ENCODE peak calls at places on chromosomes 16 and 17, in seven cellular contexts. One of them, this sample, is unnamed.
A peak's percentile ranks its signal among the peaks of the same experiment; 100 is the strongest.

GRCh38 chr16:1154887-1155331 is 2.0 kb downstream of the CACNA1H start:
- ATAC-seq in omental fat pad: no peak
- ATAC-seq in activated CD8-positive, alpha-beta memory T cell treated with anti-CD3 and anti-CD28 coated beads, Interleukin-2, amount 10 ng/mL, durations not matched to agents 7 days and 5 days: no peak
- ATAC-seq in heart right ventricle: no peak
- ATAC-seq in activated CD8-positive, alpha-beta T cell treated with anti-CD3 and anti-CD28 coated beads, Interleukin-2, amount 10 ng/mL, durations not matched to agents 7 days and 5 days: no peak
- ATAC-seq in left ventricle myocardium superior: no peak
- ATAC-seq in right lobe of liver: peak; percentile 28
- ATAC-seq in this sample: no peak

GRCh38 chr16:4077083-4077714 is 39.0 kb downstream of the ADCY9 start:
- ATAC-seq in omental fat pad: no peak
- ATAC-seq in activated CD8-positive, alpha-beta memory T cell treated with anti-CD3 and anti-CD28 coated beads, Interleukin-2, amount 10 ng/mL, durations not matched to agents 7 days and 5 days: no peak
- ATAC-seq in heart right ventricle: no peak
- ATAC-seq in activated CD8-positive, alpha-beta T cell treated with anti-CD3 and anti-CD28 coated beads, Interleukin-2, amount 10 ng/mL, durations not matched to agents 7 days and 5 days: no peak
- ATAC-seq in left ventricle myocardium superior: no peak
- ATAC-seq in right lobe of liver: no peak
- ATAC-seq in this sample: no peak

GRCh38 chr17:7862692-7863437 is 5.1 kb downstream of the CYB5D1 start:
- ATAC-seq in omental fat pad: no peak
- ATAC-seq in activated CD8-positive, alpha-beta memory T cell treated with anti-CD3 and anti-CD28 coated beads, Interleukin-2, amount 10 ng/mL, durations not matched to agents 7 days and 5 days: no peak
- ATAC-seq in heart right ventricle: no peak
- ATAC-seq in activated CD8-positive, alpha-beta T cell treated with anti-CD3 and anti-CD28 coated beads, Interleukin-2, amount 10 ng/mL, durations not matched to agents 7 days and 5 days: no peak
- ATAC-seq in left ventricle myocardium superior: no peak
- ATAC-seq in right lobe of liver: peak; percentile 25
- ATAC-seq in this sample: no peak

GRCh38 chr16:67884684-67885083 is at the start of gene NRN1L:
- ATAC-seq in omental fat pad: peak; percentile 86
- ATAC-seq in activated CD8-positive, alpha-beta memory T cell treated with anti-CD3 and anti-CD28 coated beads, Interleukin-2, amount 10 ng/mL, durations not matched to agents 7 days and 5 days: no peak
- ATAC-seq in heart right ventricle: peak; percentile 83
- ATAC-seq in activated CD8-positive, alpha-beta T cell treated with anti-CD3 and anti-CD28 coated beads, Interleukin-2, amount 10 ng/mL, durations not matched to agents 7 days and 5 days: no peak
- ATAC-seq in left ventricle myocardium superior: peak; percentile 74
- ATAC-seq in right lobe of liver: peak; percentile 95
- ATAC-seq in this sample: peak; percentile 98

GRCh38 chr17:72846399-72846798 is 246.1 kb downstream of the SLC39A11 start:
- ATAC-seq in omental fat pad: no peak
- ATAC-seq in activated CD8-positive, alpha-beta memory T cell treated with anti-CD3 and anti-CD28 coated beads, Interleukin-2, amount 10 ng/mL, durations not matched to agents 7 days and 5 days: no peak
- ATAC-seq in heart right ventricle: no peak
- ATAC-seq in activated CD8-positive, alpha-beta T cell treated with anti-CD3 and anti-CD28 coated beads, Interleukin-2, amount 10 ng/mL, durations not matched to agents 7 days and 5 days: no peak
- ATAC-seq in left ventricle myocardium superior: no peak
- ATAC-seq in right lobe of liver: no peak
- ATAC-seq in this sample: no peak

GRCh38 chr17:75270966-75271232 is at the start of gene MIF4GD:
- ATAC-seq in omental fat pad: no peak
- ATAC-seq in activated CD8-positive, alpha-beta memory T cell treated with anti-CD3 and anti-CD28 coated beads, Interleukin-2, amount 10 ng/mL, durations not matched to agents 7 days and 5 days: peak; percentile 31
- ATAC-seq in heart right ventricle: no peak
- ATAC-seq in activated CD8-positive, alpha-beta T cell treated with anti-CD3 and anti-CD28 coated beads, Interleukin-2, amount 10 ng/mL, durations not matched to agents 7 days and 5 days: peak; percentile 31
- ATAC-seq in left ventricle myocardium superior: no peak
- ATAC-seq in right lobe of liver: no peak
- ATAC-seq in this sample: no peak

GRCh38 chr17:28193241-28193640 is 125.8 kb upstream of the TMEM97 start:
- ATAC-seq in omental fat pad: no peak
- ATAC-seq in activated CD8-positive, alpha-beta memory T cell treated with anti-CD3 and anti-CD28 coated beads, Interleukin-2, amount 10 ng/mL, durations not matched to agents 7 days and 5 days: no peak
- ATAC-seq in heart right ventricle: peak; percentile 46
- ATAC-seq in activated CD8-positive, alpha-beta T cell treated with anti-CD3 and anti-CD28 coated beads, Interleukin-2, amount 10 ng/mL, durations not matched to agents 7 days and 5 days: no peak
- ATAC-seq in left ventricle myocardium superior: peak; percentile 84
- ATAC-seq in right lobe of liver: peak; percentile 45
- ATAC-seq in this sample: no peak

GRCh38 chr17:61403846-61404701 is 4.4 kb downstream of the TBX2 start:
- ATAC-seq in omental fat pad: no peak
- ATAC-seq in activated CD8-positive, alpha-beta memory T cell treated with anti-CD3 and anti-CD28 coated beads, Interleukin-2, amount 10 ng/mL, durations not matched to agents 7 days and 5 days: no peak
- ATAC-seq in heart right ventricle: no peak
- ATAC-seq in activated CD8-positive, alpha-beta T cell treated with anti-CD3 and anti-CD28 coated beads, Interleukin-2, amount 10 ng/mL, durations not matched to agents 7 days and 5 days: no peak
- ATAC-seq in left ventricle myocardium superior: no peak
- ATAC-seq in right lobe of liver: no peak
- ATAC-seq in this sample: no peak

GRCh38 chr17:27089929-27090247 is 204.0 kb upstream of the WSB1 start:
- ATAC-seq in omental fat pad: no peak
- ATAC-seq in activated CD8-positive, alpha-beta memory T cell treated with anti-CD3 and anti-CD28 coated beads, Interleukin-2, amount 10 ng/mL, durations not matched to agents 7 days and 5 days: no peak
- ATAC-seq in heart right ventricle: no peak
- ATAC-seq in activated CD8-positive, alpha-beta T cell treated with anti-CD3 and anti-CD28 coated beads, Interleukin-2, amount 10 ng/mL, durations not matched to agents 7 days and 5 days: no peak
- ATAC-seq in left ventricle myocardium superior: no peak
- ATAC-seq in right lobe of liver: no peak
- ATAC-seq in this sample: no peak

GRCh38 chr17:79617740-79618382 is 7.0 kb upstream of the RBFOX3 start:
- ATAC-seq in omental fat pad: no peak
- ATAC-seq in activated CD8-positive, alpha-beta memory T cell treated with anti-CD3 and anti-CD28 coated beads, Interleukin-2, amount 10 ng/mL, durations not matched to agents 7 days and 5 days: no peak
- ATAC-seq in heart right ventricle: no peak
- ATAC-seq in activated CD8-positive, alpha-beta T cell treated with anti-CD3 and anti-CD28 coated beads, Interleukin-2, amount 10 ng/mL, durations not matched to agents 7 days and 5 days: no peak
- ATAC-seq in left ventricle myocardium superior: no peak
- ATAC-seq in right lobe of liver: no peak
- ATAC-seq in this sample: no peak

GRCh38 chr16:89430436-89431157 is 59.8 kb downstream of the ANKRD11 start:
- ATAC-seq in omental fat pad: no peak
- ATAC-seq in activated CD8-positive, alpha-beta memory T cell treated with anti-CD3 and anti-CD28 coated beads, Interleukin-2, amount 10 ng/mL, durations not matched to agents 7 days and 5 days: no peak
- ATAC-seq in heart right ventricle: peak; percentile 14
- ATAC-seq in activated CD8-positive, alpha-beta T cell treated with anti-CD3 and anti-CD28 coated beads, Interleukin-2, amount 10 ng/mL, durations not matched to agents 7 days and 5 days: no peak
- ATAC-seq in left ventricle myocardium superior: no peak
- ATAC-seq in right lobe of liver: peak; percentile 90
- ATAC-seq in this sample: no peak

GRCh38 chr16:53816211-53816610 is 112.3 kb downstream of the FTO start:
- ATAC-seq in omental fat pad: no peak
- ATAC-seq in activated CD8-positive, alpha-beta memory T cell treated with anti-CD3 and anti-CD28 coated beads, Interleukin-2, amount 10 ng/mL, durations not matched to agents 7 days and 5 days: no peak
- ATAC-seq in heart right ventricle: no peak
- ATAC-seq in activated CD8-positive, alpha-beta T cell treated with anti-CD3 and anti-CD28 coated beads, Interleukin-2, amount 10 ng/mL, durations not matched to agents 7 days and 5 days: no peak
- ATAC-seq in left ventricle myocardium superior: no peak
- ATAC-seq in right lobe of liver: no peak
- ATAC-seq in this sample: no peak

This sample was measured in gastroesophageal sphincter.